ENCODE peak calls at places on chromosomes 11 and 22, in ten cellular contexts. G is HEK293T, F is ovary, I is HCEC 1CT, J is HFF-Myc, P is kidney tubule cell, B is heart left ventricle, E is right cardiac atrium, U is LoVo, A is NB4. L is an unnamed sample.

GRCh38 chr11:9529333-9529648 is 44.2 kb upstream of the WEE1 start:
- DNase-seq in I (no peak), A (no peak), J (no peak), G (peak), U (peak), P (no peak), B (peak), F (peak), E (peak), L (no peak)

GRCh38 chr22:21642584-21643448 is 714 bp downstream of the SDF2L1 start:
- DNase-seq in G (peak), I (peak), A (peak), U (peak), J (no peak), P (peak), F (no peak), E (no peak), B (no peak), L (peak)

GRCh38 chr22:46614070-46614931 is 5.9 kb upstream of the GRAMD4 start:
- DNase-seq in A (no peak), P (no peak), J (no peak), F (no peak), E (no peak), B (no peak), U (no peak), I (no peak), G (no peak), L (no peak)

GRCh38 chr11:134469627-134470026 is 57.6 kb upstream of the B3GAT1 start:
- DNase-seq in E (no peak), G (no peak), J (no peak), I (no peak), B (no peak), P (no peak), U (no peak), F (no peak), A (peak), L (no peak)

GRCh38 chr11:93525601-93526000 is 17.6 kb downstream of the SMCO4 start:
- DNase-seq in P (peak), E (peak), G (no peak), B (peak), J (no peak), F (no peak), A (peak), I (peak), U (no peak), L (no peak)

GRCh38 chr11:79419120-79419519 is 21.7 kb downstream of the TENM4 start:
- DNase-seq in A (no peak), B (no peak), J (no peak), E (no peak), F (no peak), G (no peak), P (peak), I (peak), U (peak), L (no peak)

GRCh38 chr11:129817282-129818051 is 1.8 kb downstream of the TMEM45B start:
- DNase-seq in I (no peak), G (no peak), B (no peak), U (peak), P (no peak), E (no peak), A (no peak), F (no peak), J (no peak), L (no peak)

GRCh38 chr11:113163291-113164030 is 150.9 kb upstream of the TTC12 start:
- DNase-seq in E (no peak), I (peak), F (peak), P (no peak), U (no peak), G (no peak), J (no peak), B (no peak), A (no peak), L (no peak)

GRCh38 chr11:43988040-43988793 is 45.8 kb downstream of the C11orf96 start:
- DNase-seq in F (no peak), B (no peak), J (no peak), I (peak), G (no peak), P (no peak), A (no peak), E (no peak), U (no peak), L (no peak)

GRCh38 chr11:69449320-69450063 is 32.0 kb upstream of the LINC01488 start:
- DNase-seq in F (no peak), E (peak), I (no peak), A (peak), J (peak), U (no peak), P (peak), G (no peak), B (peak), L (peak)

GRCh38 chr11:40029406-40029805 is 1430.0 kb downstream of the LRRC4C start:
- DNase-seq in P (peak), F (no peak), I (no peak), G (no peak), A (no peak), B (no peak), U (no peak), J (no peak), E (no peak), L (no peak)

GRCh38 chr11:84316866-84317560 is 1030.8 kb upstream of the CCDC90B start:
- DNase-seq in P (peak), B (no peak), G (no peak), I (no peak), E (no peak), A (no peak), J (no peak), F (no peak), U (no peak), L (no peak)

GRCh38 chr11:13859986-13860385 is 102.5 kb upstream of the SPON1 start:
- DNase-seq in J (no peak), E (no peak), A (no peak), P (no peak), G (no peak), I (no peak), B (no peak), U (no peak), F (no peak), L (no peak)

GRCh38 chr11:76355172-76355571 is 25.8 kb downstream of the THAP12 start:
- DNase-seq in G (no peak), A (no peak), J (no peak), I (no peak), E (no peak), B (no peak), P (no peak), U (no peak), F (no peak), L (no peak)

GRCh38 chr11:45079075-45079444 is 67.4 kb upstream of the PRDM11 start:
- DNase-seq in U (no peak), J (no peak), A (peak), F (no peak), G (no peak), B (no peak), I (no peak), E (no peak), P (no peak), L (no peak)

GRCh38 chr11:117535870-117536411 is 208.3 kb downstream of the CEP164 start:
- DNase-seq in B (no peak), G (no peak), P (no peak), A (no peak), I (no peak), U (no peak), F (peak), E (no peak), J (no peak), L (no peak)

GRCh38 chr22:35555351-35555915 is 14.8 kb downstream of the RASD2 start:
- DNase-seq in P (no peak), U (no peak), I (peak), A (no peak), F (no peak), J (no peak), E (no peak), B (no peak), G (no peak), L (no peak)

GRCh38 chr11:115950660-115951059 is 446.4 kb upstream of the CADM1 start:
- DNase-seq in G (no peak), I (no peak), A (no peak), J (no peak), U (no peak), F (no peak), B (no peak), E (no peak), P (no peak), L (no peak)

GRCh38 chr22:45446216-45446615 is 32.7 kb downstream of the RIBC2 start:
- DNase-seq in A (no peak), E (no peak), J (no peak), F (no peak), U (no peak), B (no peak), P (no peak), I (peak), G (no peak), L (no peak)

GRCh38 chr11:1854949-1855885 is 2.3 kb downstream of the LSP1 start:
- DNase-seq in B (no peak), F (no peak), G (no peak), A (no peak), I (no peak), J (no peak), P (no peak), U (no peak), E (no peak), L (no peak)

GRCh38 chr22:46290121-46290842 is 6.4 kb upstream of the GTSE1 start:
- DNase-seq in F (no peak), J (no peak), A (no peak), E (peak), U (no peak), G (no peak), B (peak), I (no peak), P (no peak), L (no peak)

GRCh38 chr11:92154611-92155010 is 70.0 kb upstream of the FAT3 start:
- DNase-seq in E (no peak), J (no peak), P (peak), F (no peak), G (no peak), U (no peak), A (no peak), B (no peak), I (no peak), L (no peak)

GRCh38 chr11:65743928-65744698 is 23.5 kb upstream of the RNASEH2C start:
- DNase-seq in P (peak), E (peak), B (peak), F (no peak), I (peak), U (peak), G (peak), A (peak), J (no peak), L (no peak)

GRCh38 chr11:124722176-124722575 is 17.6 kb upstream of the NRGN start:
- DNase-seq in B (no peak), A (no peak), E (no peak), P (no peak), F (no peak), G (no peak), J (no peak), I (no peak), U (no peak), L (no peak)

GRCh38 chr11:62976109-62976508 is 8.7 kb downstream of the SLC22A6 start:
- DNase-seq in J (no peak), E (no peak), I (no peak), U (no peak), F (no peak), G (no peak), P (no peak), A (peak), B (no peak), L (no peak)

GRCh38 chr11:117180020-117180419 is 1.5 kb downstream of the SIDT2 start:
- DNase-seq in E (no peak), A (no peak), U (no peak), I (no peak), F (peak), G (peak), P (no peak), B (no peak), J (no peak), L (no peak)

GRCh38 chr11:11895672-11896071 is 53.9 kb downstream of the USP47 start:
- DNase-seq in P (no peak), A (no peak), I (peak), E (no peak), B (no peak), F (no peak), G (no peak), J (no peak), U (no peak), L (no peak)

GRCh38 chr11:94151903-94152677 is 23.4 kb downstream of the PANX1 start:
- DNase-seq in G (no peak), A (peak), B (peak), I (peak), P (peak), F (no peak), U (peak), E (peak), J (peak), L (peak)

GRCh38 chr11:86228269-86228966 is 16.1 kb upstream of the EED start:
- DNase-seq in P (no peak), U (no peak), B (no peak), E (no peak), A (no peak), I (no peak), F (no peak), J (no peak), G (no peak), L (no peak)

GRCh38 chr22:37690901-37691504 is 4.9 kb downstream of the NOL12 start:
- DNase-seq in U (no peak), G (no peak), F (no peak), B (peak), J (no peak), A (no peak), P (no peak), I (no peak), E (no peak), L (no peak)

GRCh38 chr11:83818349-83818748 is 532.2 kb upstream of the CCDC90B start:
- DNase-seq in G (no peak), J (no peak), I (peak), B (no peak), U (no peak), E (no peak), P (peak), A (no peak), F (no peak), L (no peak)